ENCODE peak calls at places on chromosomes 4 and X, in seven cellular contexts. One of them, this sample, is unnamed.

GRCh38 chr4:10171055-10171454 is 54.5 kb upstream of the WDR1 start:
- DNase-seq in NT2/D1: no peak
- DNase-seq in SK-N-SH: no peak
- DNase-seq in K562: no peak
- DNase-seq in HCT116: no peak
- DNase-seq in HepG2: no peak
- DNase-seq in GM12878: no peak
- DNase-seq in this sample: no peak

GRCh38 chr4:169270156-169270809 is 473 bp downstream of the SH3RF1 start:
- DNase-seq in NT2/D1: no peak
- DNase-seq in SK-N-SH: peak
- DNase-seq in K562: peak
- DNase-seq in HCT116: no peak
- DNase-seq in HepG2: no peak
- DNase-seq in GM12878: no peak
- DNase-seq in this sample: no peak

GRCh38 chr4:147481577-147482109 is 746 bp downstream of the EDNRA start:
- DNase-seq in NT2/D1: peak
- DNase-seq in SK-N-SH: no peak
- DNase-seq in K562: no peak
- DNase-seq in HCT116: no peak
- DNase-seq in HepG2: no peak
- DNase-seq in GM12878: no peak
- DNase-seq in this sample: no peak

GRCh38 chr4:128427832-128428366 is 140.3 kb upstream of the PGRMC2 start:
- DNase-seq in NT2/D1: no peak
- DNase-seq in SK-N-SH: peak
- DNase-seq in K562: peak
- DNase-seq in HCT116: peak
- DNase-seq in HepG2: peak
- DNase-seq in GM12878: no peak
- DNase-seq in this sample: no peak

GRCh38 chrX:52262195-52262546 is 77.5 kb downstream of the MAGED4 start:
- DNase-seq in NT2/D1: no peak
- DNase-seq in SK-N-SH: no peak
- DNase-seq in K562: no peak
- DNase-seq in HCT116: no peak
- DNase-seq in HepG2: no peak
- DNase-seq in GM12878: no peak
- DNase-seq in this sample: no peak

GRCh38 chr4:99965674-99966350 is 15.7 kb upstream of the H2AZ1 start:
- DNase-seq in NT2/D1: no peak
- DNase-seq in SK-N-SH: no peak
- DNase-seq in K562: no peak
- DNase-seq in HCT116: no peak
- DNase-seq in HepG2: no peak
- DNase-seq in GM12878: no peak
- DNase-seq in this sample: no peak

GRCh38 chrX:56763556-56764152 is 34.6 kb downstream of the NBDY start:
- DNase-seq in NT2/D1: no peak
- DNase-seq in SK-N-SH: peak
- DNase-seq in K562: no peak
- DNase-seq in HCT116: no peak
- DNase-seq in HepG2: peak
- DNase-seq in GM12878: no peak
- DNase-seq in this sample: no peak

GRCh38 chrX:24357101-24357500 is 3.3 kb upstream of the SUPT20HL1 start:
- DNase-seq in NT2/D1: no peak
- DNase-seq in SK-N-SH: no peak
- DNase-seq in K562: no peak
- DNase-seq in HCT116: no peak
- DNase-seq in HepG2: no peak
- DNase-seq in GM12878: no peak
- DNase-seq in this sample: no peak

GRCh38 chrX:40514376-40514775 is 66.4 kb upstream of the ATP6AP2 start:
- DNase-seq in NT2/D1: no peak
- DNase-seq in SK-N-SH: no peak
- DNase-seq in K562: no peak
- DNase-seq in HCT116: no peak
- DNase-seq in HepG2: peak
- DNase-seq in GM12878: no peak
- DNase-seq in this sample: no peak

GRCh38 chr4:2402053-2402452 is 16.4 kb downstream of the ZFYVE28 start:
- DNase-seq in NT2/D1: peak
- DNase-seq in SK-N-SH: peak
- DNase-seq in K562: peak
- DNase-seq in HCT116: no peak
- DNase-seq in HepG2: peak
- DNase-seq in GM12878: no peak
- DNase-seq in this sample: peak

GRCh38 chrX:47644557-47645091 is 5.7 kb downstream of the ELK1 start:
- DNase-seq in NT2/D1: no peak
- DNase-seq in SK-N-SH: peak
- DNase-seq in K562: no peak
- DNase-seq in HCT116: no peak
- DNase-seq in HepG2: no peak
- DNase-seq in GM12878: no peak
- DNase-seq in this sample: no peak

GRCh38 chr4:13705521-13706035 is 78.1 kb upstream of the BOD1L1 start:
- DNase-seq in NT2/D1: no peak
- DNase-seq in SK-N-SH: peak
- DNase-seq in K562: no peak
- DNase-seq in HCT116: no peak
- DNase-seq in HepG2: no peak
- DNase-seq in GM12878: no peak
- DNase-seq in this sample: no peak

GRCh38 chr4:186942745-186943606 is 219.3 kb upstream of the FAT1 start:
- DNase-seq in NT2/D1: no peak
- DNase-seq in SK-N-SH: peak
- DNase-seq in K562: no peak
- DNase-seq in HCT116: no peak
- DNase-seq in HepG2: no peak
- DNase-seq in GM12878: no peak
- DNase-seq in this sample: no peak

GRCh38 chr4:110668463-110669245 is 45.8 kb upstream of the PITX2 start:
- DNase-seq in NT2/D1: no peak
- DNase-seq in SK-N-SH: no peak
- DNase-seq in K562: no peak
- DNase-seq in HCT116: no peak
- DNase-seq in HepG2: no peak
- DNase-seq in GM12878: no peak
- DNase-seq in this sample: no peak

GRCh38 chr4:41977709-41978108 is 3.8 kb upstream of the DCAF4L1 start:
- DNase-seq in NT2/D1: no peak
- DNase-seq in SK-N-SH: no peak
- DNase-seq in K562: no peak
- DNase-seq in HCT116: no peak
- DNase-seq in HepG2: no peak
- DNase-seq in GM12878: no peak
- DNase-seq in this sample: no peak

GRCh38 chr4:81198151-81198550 is 16.9 kb downstream of the PRKG2 start:
- DNase-seq in NT2/D1: no peak
- DNase-seq in SK-N-SH: no peak
- DNase-seq in K562: no peak
- DNase-seq in HCT116: no peak
- DNase-seq in HepG2: no peak
- DNase-seq in GM12878: no peak
- DNase-seq in this sample: no peak

GRCh38 chrX:36908801-36909403 is 99.3 kb upstream of the FAM47C start:
- DNase-seq in NT2/D1: no peak
- DNase-seq in SK-N-SH: peak
- DNase-seq in K562: peak
- DNase-seq in HCT116: peak
- DNase-seq in HepG2: peak
- DNase-seq in GM12878: peak
- DNase-seq in this sample: no peak

GRCh38 chr4:1195894-1196401 is 23.6 kb upstream of the SPON2 start:
- DNase-seq in NT2/D1: no peak
- DNase-seq in SK-N-SH: peak
- DNase-seq in K562: no peak
- DNase-seq in HCT116: no peak
- DNase-seq in HepG2: no peak
- DNase-seq in GM12878: no peak
- DNase-seq in this sample: no peak

GRCh38 chr4:82866706-82867385 is 24.1 kb downstream of the SEC31A start:
- DNase-seq in NT2/D1: no peak
- DNase-seq in SK-N-SH: no peak
- DNase-seq in K562: no peak
- DNase-seq in HCT116: no peak
- DNase-seq in HepG2: no peak
- DNase-seq in GM12878: no peak
- DNase-seq in this sample: no peak

DNA sequence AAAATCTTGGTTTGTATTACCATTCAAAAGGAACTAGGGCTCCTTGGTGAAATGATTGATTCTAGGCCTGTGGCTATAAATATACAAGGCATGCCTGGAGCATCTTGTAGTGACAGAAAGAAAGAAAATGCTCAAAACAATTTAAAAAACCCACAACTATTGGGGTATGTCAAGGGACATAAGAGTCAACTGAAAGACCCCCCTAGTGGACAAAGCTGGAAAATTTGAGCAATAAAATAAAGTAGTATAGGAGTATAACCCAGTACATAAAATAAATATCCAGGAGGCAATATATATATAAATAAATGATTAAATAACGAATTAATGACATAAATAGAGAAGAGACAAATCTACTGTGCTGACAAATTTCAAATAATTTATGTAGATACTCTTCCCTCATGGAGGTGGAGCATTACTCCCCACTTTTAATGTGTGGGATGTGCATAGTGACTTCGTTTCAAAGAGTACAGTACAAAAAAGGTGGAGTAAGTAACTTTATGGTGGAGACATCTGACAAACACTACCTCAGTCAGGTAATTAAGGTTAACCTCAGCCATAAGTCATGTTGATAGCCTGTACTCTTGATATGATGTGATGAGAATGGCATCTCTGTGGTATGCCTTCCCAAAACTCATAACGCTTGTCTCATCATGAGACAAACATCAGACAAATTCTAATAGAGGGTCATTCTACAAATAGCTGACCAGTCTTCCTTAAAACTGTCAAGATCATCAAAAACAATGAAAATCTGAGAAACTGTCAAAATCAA is 185.0 kb upstream of the GLRA2 start:
- DNase-seq in NT2/D1: no peak
- DNase-seq in SK-N-SH: no peak
- DNase-seq in K562: no peak
- DNase-seq in HCT116: no peak
- DNase-seq in HepG2: no peak
- DNase-seq in GM12878: no peak
- DNase-seq in this sample: no peak
- TF ChIP-seq YY1 in NT2/D1: no peak
- TF ChIP-seq YY1 in SK-N-SH: no peak
- TF ChIP-seq YY1 in K562: no peak
- TF ChIP-seq YY1 in HCT116: no peak
- TF ChIP-seq YY1 in HepG2: no peak
- TF ChIP-seq YY1 in GM12878: no peak
- TF ChIP-seq YY1 in this sample: no peak

GRCh38 chrX:21932277-21932996 is 8.1 kb upstream of the SMS start:
- DNase-seq in NT2/D1: no peak
- DNase-seq in SK-N-SH: no peak
- DNase-seq in K562: no peak
- DNase-seq in HCT116: no peak
- DNase-seq in HepG2: peak
- DNase-seq in GM12878: no peak
- DNase-seq in this sample: no peak
- TF ChIP-seq YY1 in NT2/D1: no peak
- TF ChIP-seq YY1 in SK-N-SH: no peak
- TF ChIP-seq YY1 in K562: no peak
- TF ChIP-seq YY1 in HCT116: no peak
- TF ChIP-seq YY1 in HepG2: no peak
- TF ChIP-seq YY1 in GM12878: no peak
- TF ChIP-seq YY1 in this sample: no peak

GRCh38 chr4:123651536-123652175 is 255.1 kb downstream of the SPRY1 start:
- DNase-seq in NT2/D1: no peak
- DNase-seq in SK-N-SH: no peak
- DNase-seq in K562: no peak
- DNase-seq in HCT116: no peak
- DNase-seq in HepG2: no peak
- DNase-seq in GM12878: no peak
- DNase-seq in this sample: no peak

GRCh38 chr4:123652501-123652900 is 255.9 kb downstream of the SPRY1 start:
- DNase-seq in NT2/D1: no peak
- DNase-seq in SK-N-SH: no peak
- DNase-seq in K562: no peak
- DNase-seq in HCT116: no peak
- DNase-seq in HepG2: no peak
- DNase-seq in GM12878: no peak
- DNase-seq in this sample: no peak

GRCh38 chr4:123649644-123650356 is 253.2 kb downstream of the SPRY1 start:
- DNase-seq in NT2/D1: peak
- DNase-seq in SK-N-SH: no peak
- DNase-seq in K562: no peak
- DNase-seq in HCT116: no peak
- DNase-seq in HepG2: peak
- DNase-seq in GM12878: no peak
- DNase-seq in this sample: no peak

GRCh38 chr4:123649248-123649643 is 252.7 kb downstream of the SPRY1 start:
- DNase-seq in NT2/D1: no peak
- DNase-seq in SK-N-SH: no peak
- DNase-seq in K562: no peak
- DNase-seq in HCT116: no peak
- DNase-seq in HepG2: no peak
- DNase-seq in GM12878: peak
- DNase-seq in this sample: no peak

GRCh38 chr4:123651127-123651526 is 254.5 kb downstream of the SPRY1 start:
- DNase-seq in NT2/D1: no peak
- DNase-seq in SK-N-SH: no peak
- DNase-seq in K562: no peak
- DNase-seq in HCT116: no peak
- DNase-seq in HepG2: no peak
- DNase-seq in GM12878: no peak
- DNase-seq in this sample: no peak
- TF ChIP-seq YY1 in NT2/D1: no peak
- TF ChIP-seq YY1 in SK-N-SH: no peak
- TF ChIP-seq YY1 in K562: no peak
- TF ChIP-seq YY1 in HCT116: no peak
- TF ChIP-seq YY1 in HepG2: no peak
- TF ChIP-seq YY1 in GM12878: no peak
- TF ChIP-seq YY1 in this sample: no peak

GRCh38 chrX:153728951-153729631 is 4.4 kb downstream of the ABCD1 start:
- DNase-seq in NT2/D1: no peak
- DNase-seq in SK-N-SH: no peak
- DNase-seq in K562: no peak
- DNase-seq in HCT116: no peak
- DNase-seq in HepG2: no peak
- DNase-seq in GM12878: no peak
- DNase-seq in this sample: no peak

GRCh38 chrX:153726286-153727107 is 1.8 kb downstream of the ABCD1 start:
- DNase-seq in NT2/D1: peak
- DNase-seq in SK-N-SH: peak
- DNase-seq in K562: peak
- DNase-seq in HCT116: no peak
- DNase-seq in HepG2: peak
- DNase-seq in GM12878: peak
- DNase-seq in this sample: peak

GRCh38 chrX:153725832-153726285 is 1.2 kb downstream of the ABCD1 start:
- DNase-seq in NT2/D1: no peak
- DNase-seq in SK-N-SH: peak
- DNase-seq in K562: no peak
- DNase-seq in HCT116: no peak
- DNase-seq in HepG2: no peak
- DNase-seq in GM12878: no peak
- DNase-seq in this sample: no peak

GRCh38 chrX:153728095-153728494 is 3.4 kb downstream of the ABCD1 start:
- DNase-seq in NT2/D1: no peak
- DNase-seq in SK-N-SH: no peak
- DNase-seq in K562: no peak
- DNase-seq in HCT116: no peak
- DNase-seq in HepG2: peak
- DNase-seq in GM12878: no peak
- DNase-seq in this sample: no peak

GRCh38 chrX:153727108-153727931 is 2.7 kb downstream of the ABCD1 start:
- DNase-seq in NT2/D1: no peak
- DNase-seq in SK-N-SH: no peak
- DNase-seq in K562: no peak
- DNase-seq in HCT116: no peak
- DNase-seq in HepG2: peak
- DNase-seq in GM12878: no peak
- DNase-seq in this sample: no peak
- TF ChIP-seq YY1 in NT2/D1: no peak
- TF ChIP-seq YY1 in SK-N-SH: no peak
- TF ChIP-seq YY1 in K562: no peak
- TF ChIP-seq YY1 in HCT116: no peak
- TF ChIP-seq YY1 in HepG2: no peak
- TF ChIP-seq YY1 in GM12878: no peak
- TF ChIP-seq YY1 in this sample: no peak

This sample was measured in H1.